ENCODE peak calls at places on chromosomes 7 and 10, in nine cellular contexts. P is ELR; E is stimulated activated CD8-positive, alpha-beta memory T cell treated with anti-CD3 and anti-CD28 coated beads, Interleukin-2, amount 100 ng/mL, for 1 hour; Z is activated naive CD8-positive, alpha-beta T cell treated with anti-CD3 and anti-CD28 coated beads for 36 hours; R is GM03348; V is GM12865; D is glutamatergic neuron; J is WTC11; N is NCI-H1417. A is an unnamed sample.

GRCh38 chr7:42460948-42461347 is 223.9 kb upstream of the GLI3 start:
- DNase-seq in P (no peak), Z (no peak), R (no peak), V (no peak), D (no peak), E (no peak), N (no peak), J (no peak), A (no peak)

GRCh38 chr7:122299624-122299934 is 5.0 kb downstream of the FEZF1 start:
- DNase-seq in V (no peak), P (no peak), R (no peak), N (no peak), E (no peak), J (no peak), Z (no peak), D (no peak), A (no peak)

GRCh38 chr10:57218382-57218781 is 857.3 kb upstream of the ZWINT start:
- DNase-seq in D (no peak), R (no peak), V (no peak), P (no peak), N (no peak), J (no peak), Z (no peak), E (no peak), A (no peak)

GRCh38 chr7:73612598-73613269 is 11.6 kb downstream of the MLXIPL start:
- DNase-seq in P (peak), J (no peak), Z (no peak), D (no peak), N (no peak), E (no peak), R (no peak), V (no peak), A (no peak)

GRCh38 chr7:128341733-128342132 is 2.0 kb downstream of the RBM28 start:
- DNase-seq in V (no peak), P (no peak), R (no peak), J (no peak), Z (no peak), N (no peak), E (no peak), D (no peak), A (no peak)

GRCh38 chr10:136465-136762 is 1.2 kb downstream of the ZMYND11 start:
- DNase-seq in D (no peak), E (no peak), N (no peak), R (no peak), J (no peak), V (no peak), Z (no peak), P (no peak), A (no peak)

GRCh38 chr7:155431231-155431630 is 26.7 kb upstream of the EN2 start:
- DNase-seq in R (no peak), Z (no peak), D (no peak), V (no peak), P (no peak), E (no peak), N (no peak), J (no peak), A (no peak)

GRCh38 chr7:147639037-147639436 is 951.5 kb upstream of the C7orf33 start:
- DNase-seq in N (no peak), R (no peak), D (no peak), P (no peak), V (no peak), E (no peak), J (no peak), Z (no peak), A (no peak)

GRCh38 chr10:62017141-62017870 is 115.8 kb downstream of the ARID5B start:
- DNase-seq in V (no peak), N (no peak), J (no peak), P (no peak), Z (no peak), D (no peak), R (peak), E (no peak), A (no peak)

GRCh38 chr10:75399461-75400162 is 2.0 kb downstream of the ZNF503 start:
- DNase-seq in V (peak), D (peak), R (peak), P (peak), E (no peak), J (peak), Z (peak), N (peak), A (no peak)

GRCh38 chr10:88028072-88028471 is 164.6 kb downstream of the PTEN start:
- DNase-seq in P (no peak), V (no peak), D (no peak), E (no peak), R (no peak), Z (no peak), N (no peak), J (no peak), A (no peak)

GRCh38 chr10:3222068-3222467 is 49.5 kb upstream of the PITRM1 start:
- DNase-seq in P (peak), V (peak), Z (no peak), N (no peak), R (no peak), E (no peak), J (no peak), D (no peak), A (no peak)